ENCODE peak calls at places on chromosomes 4 and X, in four cellular contexts. F is HT1080; G is stimulated activated CD4-positive, alpha-beta T cell treated with anti-CD3 and anti-CD28 coated beads, TNF-alpha, amount 100 ng/mL, for 1 hour; N is left colon. I is an unnamed sample.

GRCh38 chr4:88457307-88458090 is 580 bp downstream of the HERC5 start:
- DNase-seq in F (no peak), G (no peak), N (peak), I (no peak)

GRCh38 chrX:12210196-12210815 is 72.0 kb downstream of the FRMPD4 start:
- DNase-seq in F (peak), G (no peak), N (peak), I (no peak)

GRCh38 chr4:1193206-1194027 is 21.0 kb upstream of the SPON2 start:
- DNase-seq in F (no peak), G (no peak), N (peak), I (no peak)

GRCh38 chr4:48295116-48295515 is 25.5 kb upstream of the TEC start:
- DNase-seq in F (no peak), G (no peak), N (no peak), I (no peak)

GRCh38 chr4:142846729-142847606 is 867 bp upstream of the INPP4B start:
- DNase-seq in F (peak), G (peak), N (peak), I (peak)

GRCh38 chr4:2333916-2334644 is 72.2 kb upstream of the MXD4 start:
- DNase-seq in F (no peak), G (no peak), N (no peak), I (no peak)

GRCh38 chr4:6342530-6343293 is 73.1 kb downstream of the WFS1 start:
- DNase-seq in F (no peak), G (no peak), N (no peak), I (no peak)

GRCh38 chr4:83639849-83640493 is 104.1 kb downstream of the GPAT3 start:
- DNase-seq in F (peak), G (peak), N (peak), I (no peak)

GRCh38 chr4:5923306-5923830 is 30.5 kb upstream of the CRMP1 start:
- DNase-seq in F (peak), G (no peak), N (no peak), I (no peak)

GRCh38 chr4:78542373-78542772 is 9.2 kb upstream of the ANXA3 start:
- DNase-seq in F (peak), G (no peak), N (no peak), I (no peak)

GRCh38 chrX:48508400-48509244 is at the start of gene PORCN:
- DNase-seq in F (peak), G (peak), N (peak), I (peak)

GRCh38 chr4:6419452-6420028 is 52.9 kb downstream of the PPP2R2C start:
- DNase-seq in F (peak), G (no peak), N (no peak), I (no peak)

GRCh38 chr4:128601992-128602695 is 207.4 kb upstream of the JADE1 start:
- DNase-seq in F (peak), G (no peak), N (no peak), I (no peak)

GRCh38 chrX:85140963-85141362 is 102.6 kb downstream of the SATL1 start:
- DNase-seq in F (no peak), G (no peak), N (no peak), I (no peak)

GRCh38 chrX:95382799-95383198 is 1301.8 kb upstream of the DIAPH2 start:
- DNase-seq in F (peak), G (no peak), N (no peak), I (no peak)

GRCh38 chr4:109947457-109947856 is 34.8 kb downstream of the EGF start:
- DNase-seq in F (peak), G (no peak), N (no peak), I (no peak)

GRCh38 chrX:64186974-64187761 is 18.3 kb downstream of the AMER1 start:
- DNase-seq in F (no peak), G (no peak), N (no peak), I (no peak)

GRCh38 chr4:169017971-169018370 is 7.9 kb upstream of the CBR4 start:
- DNase-seq in F (no peak), G (no peak), N (no peak), I (no peak)

GRCh38 chrX:57453901-57454300 is 137.9 kb upstream of the ZXDB start:
- DNase-seq in F (no peak), G (no peak), N (peak), I (no peak)

GRCh38 chrX:25144043-25144940 is 128.5 kb upstream of the ARX start:
- DNase-seq in F (peak), G (no peak), N (peak), I (peak)

GRCh38 chrX:940691-941090 is 271.8 kb downstream of the CRLF2 start:
- DNase-seq in F (no peak), G (no peak), N (no peak), I (no peak)

GRCh38 chr4:80074651-80075050 is 1.6 kb upstream of the ANTXR2 start:
- DNase-seq in F (no peak), G (no peak), N (no peak), I (no peak)

GRCh38 chrX:116379854-116380253 is 56.6 kb upstream of the SLC6A14 start:
- DNase-seq in F (peak), G (no peak), N (no peak), I (no peak)

GRCh38 chr4:141654098-141654497 is 17.7 kb downstream of the IL15 start:
- DNase-seq in F (peak), G (no peak), N (peak), I (no peak)

GRCh38 chr4:55949480-55949802 is 696 bp downstream of the CEP135 start:
- DNase-seq in F (no peak), G (no peak), N (no peak), I (no peak)

GRCh38 chr4:183558873-183559272 is 54.0 kb downstream of the ING2 start:
- DNase-seq in F (no peak), G (no peak), N (no peak), I (no peak)

GRCh38 chr4:87529187-87529586 is at the start of gene SPARCL1:
- DNase-seq in F (no peak), G (no peak), N (no peak), I (no peak)

GRCh38 chr4:168877779-168878491 is 132.1 kb downstream of the CBR4 start:
- DNase-seq in F (no peak), G (no peak), N (peak), I (no peak)

GRCh38 chrX:74535633-74536141 is 78.7 kb downstream of the RLIM start:
- DNase-seq in F (peak), G (no peak), N (peak), I (peak)

GRCh38 chr4:86344127-86344526 is 15.7 kb downstream of the MAPK10 start:
- DNase-seq in F (no peak), G (no peak), N (no peak), I (no peak)

GRCh38 chrX:41043950-41044349 is 41.3 kb upstream of the USP9X start:
- DNase-seq in F (peak), G (no peak), N (no peak), I (no peak)

GRCh38 chrX:115494133-115494532 is 66.8 kb upstream of the PLS3 start:
- DNase-seq in F (peak), G (no peak), N (no peak), I (no peak)

GRCh38 chr4:118175506-118175905 is 141.2 kb downstream of the NDST3 start:
- DNase-seq in F (no peak), G (no peak), N (no peak), I (no peak)

GRCh38 chrX:114071412-114071811 is 512.5 kb upstream of the HTR2C start:
- DNase-seq in F (no peak), G (no peak), N (no peak), I (no peak)

GRCh38 chr4:6916069-6916586 is 6.5 kb downstream of the TBC1D14 start:
- DNase-seq in F (no peak), G (no peak), N (peak), I (no peak)

GRCh38 chr4:127370495-127371069 is 262.2 kb upstream of the INTU start:
- DNase-seq in F (peak), G (no peak), N (no peak), I (no peak)

GRCh38 chrX:72247206-72247944 is 8.5 kb upstream of the ERCC6L start:
- DNase-seq in F (no peak), G (no peak), N (peak), I (no peak)

GRCh38 chr4:20420916-20421315 is 169.2 kb downstream of the SLIT2 start:
- DNase-seq in F (no peak), G (no peak), N (no peak), I (no peak)

GRCh38 chrX:149114001-149114400 is 391.1 kb downstream of the IDS start:
- DNase-seq in F (no peak), G (no peak), N (no peak), I (no peak)

I was measured in activated effector memory CD4-positive, alpha-beta T cell treated with Interleukin-2 at 50 U/mL for 16 hours.